ENCODE peak calls at places on chromosomes 7 and 10, in five cellular contexts. T is PC-3, I is pancreas, G is GM06990, D is IMR-90. C is an unnamed sample.

GRCh38 chr10:7932301-7933036 is 114.2 kb downstream of the TAF3 start:
- DNase-seq in T (no peak), I (no peak), G (no peak), D (no peak), C (no peak)

GRCh38 chr7:134782121-134782623 is 2.7 kb downstream of the CALD1 start:
- DNase-seq in T (no peak), I (no peak), G (peak), D (peak), C (peak)

GRCh38 chr10:128883126-128884060 is 583.6 kb upstream of the MGMT start:
- DNase-seq in T (no peak), I (no peak), G (no peak), D (no peak), C (no peak)

GRCh38 chr7:99741438-99741795 is 6.4 kb upstream of the CYP3A7 start:
- DNase-seq in T (no peak), I (no peak), G (no peak), D (no peak), C (no peak)

GRCh38 chr7:152882576-152883310 is 123.2 kb downstream of the ACTR3B start:
- DNase-seq in T (no peak), I (no peak), G (no peak), D (no peak), C (no peak)

GRCh38 chr7:101453617-101454016 is 90.9 kb downstream of the COL26A1 start:
- DNase-seq in T (no peak), I (no peak), G (no peak), D (no peak), C (no peak)

GRCh38 chr7:103593691-103594090 is 147.7 kb upstream of the SLC26A5 start:
- DNase-seq in T (peak), I (no peak), G (no peak), D (peak), C (peak)

GRCh38 chr7:130421685-130422084 is 19.1 kb downstream of the CEP41 start:
- DNase-seq in T (no peak), I (no peak), G (no peak), D (peak), C (peak)

GRCh38 chr7:17521437-17521836 is 223.0 kb downstream of the AHR start:
- DNase-seq in T (peak), I (no peak), G (no peak), D (peak), C (peak)

GRCh38 chr7:33832326-33832725 is 73.0 kb upstream of the BMPER start:
- DNase-seq in T (no peak), I (no peak), G (no peak), D (no peak), C (no peak)

GRCh38 chr10:131820626-131821025 is 80.2 kb upstream of the PPP2R2D start:
- DNase-seq in T (no peak), I (no peak), G (no peak), D (no peak), C (no peak)

GRCh38 chr7:138212314-138212713 is 136.1 kb downstream of the AKR1D1 start:
- DNase-seq in T (no peak), I (peak), G (no peak), D (no peak), C (no peak)

GRCh38 chr7:135195968-135196629 is 15.2 kb downstream of the WDR91 start:
- DNase-seq in T (no peak), I (peak), G (no peak), D (no peak), C (no peak)

GRCh38 chr7:112649560-112649959 is 140.6 kb downstream of the TMEM168 start:
- DNase-seq in T (peak), I (no peak), G (no peak), D (no peak), C (no peak)

GRCh38 chr7:148507741-148508285 is 82.8 kb upstream of the C7orf33 start:
- DNase-seq in T (no peak), I (no peak), G (no peak), D (no peak), C (no peak)

GRCh38 chr7:117975436-117975835 is 102.2 kb upstream of the CTTNBP2 start:
- DNase-seq in T (no peak), I (no peak), G (no peak), D (no peak), C (no peak)

GRCh38 chr10:124624875-124625274 is 119.3 kb downstream of the FAM53B start:
- DNase-seq in T (no peak), I (no peak), G (no peak), D (no peak), C (no peak)

GRCh38 chr7:35828817-35829216 is 28.0 kb downstream of the SEPTIN7 start:
- DNase-seq in T (no peak), I (no peak), G (no peak), D (no peak), C (no peak)

GRCh38 chr10:24396396-24396795 is 187.5 kb downstream of the KIAA1217 start:
- DNase-seq in T (peak), I (no peak), G (no peak), D (no peak), C (no peak)

GRCh38 chr10:83692196-83692595 is 447.1 kb upstream of the GHITM start:
- DNase-seq in T (peak), I (no peak), G (no peak), D (no peak), C (no peak)

GRCh38 chr7:130141161-130141857 is 63.9 kb downstream of the TMEM209 start:
- DNase-seq in T (no peak), I (peak), G (no peak), D (peak), C (peak)

GRCh38 chr7:66859794-66860645 is 61.0 kb upstream of the TMEM248 start:
- DNase-seq in T (no peak), I (no peak), G (no peak), D (peak), C (no peak)

GRCh38 chr7:50164552-50165220 is 71.6 kb upstream of the ZPBP start:
- DNase-seq in T (no peak), I (no peak), G (no peak), D (no peak), C (no peak)

GRCh38 chr7:146172112-146172511 is 55.5 kb downstream of the CNTNAP2 start:
- DNase-seq in T (peak), I (no peak), G (no peak), D (no peak), C (no peak)

GRCh38 chr10:71216751-71217265 is 4.4 kb downstream of the UNC5B start:
- DNase-seq in T (no peak), I (no peak), G (no peak), D (no peak), C (peak)

GRCh38 chr10:55628260-55628701 is 732.8 kb downstream of the ZWINT start:
- DNase-seq in T (no peak), I (no peak), G (no peak), D (no peak), C (peak)

GRCh38 chr10:106551501-106551900 is 613.0 kb downstream of the SORCS1 start:
- DNase-seq in T (no peak), I (no peak), G (no peak), D (no peak), C (no peak)

GRCh38 chr7:11193131-11193867 is 219.6 kb downstream of the PHF14 start:
- DNase-seq in T (peak), I (peak), G (no peak), D (no peak), C (peak)

GRCh38 chr7:27096756-27097514 is 1.1 kb upstream of the HOXA1 start:
- DNase-seq in T (peak), I (no peak), G (no peak), D (peak), C (peak)

GRCh38 chr10:76282122-76283030 is 851.0 kb downstream of the LRMDA start:
- DNase-seq in T (no peak), I (peak), G (no peak), D (peak), C (peak)

GRCh38 chr10:14163374-14164125 is 167.2 kb downstream of the FRMD4A start:
- DNase-seq in T (peak), I (no peak), G (no peak), D (no peak), C (no peak)

GRCh38 chr7:48748081-48748833 is 176.1 kb upstream of the CDC14C start:
- DNase-seq in T (no peak), I (no peak), G (no peak), D (no peak), C (no peak)

GRCh38 chr7:127683776-127684681 is 32.0 kb downstream of the SND1 start:
- DNase-seq in T (no peak), I (no peak), G (no peak), D (no peak), C (peak)

GRCh38 chr10:4947635-4948596 is 15.3 kb upstream of the AKR1C1 start:
- DNase-seq in T (peak), I (peak), G (no peak), D (peak), C (peak)

GRCh38 chr10:3433988-3434387 is 261.4 kb upstream of the PITRM1 start:
- DNase-seq in T (no peak), I (no peak), G (no peak), D (no peak), C (no peak)

GRCh38 chr10:79930267-79930666 is 18.6 kb downstream of the SFTPD start:
- DNase-seq in T (no peak), I (no peak), G (no peak), D (no peak), C (no peak)

GRCh38 chr10:79927111-79927828 is 21.6 kb downstream of the SFTPD start:
- DNase-seq in T (no peak), I (peak), G (no peak), D (no peak), C (no peak)

GRCh38 chr10:79928028-79928583 is 20.8 kb downstream of the SFTPD start:
- DNase-seq in T (no peak), I (no peak), G (no peak), D (no peak), C (no peak)

GRCh38 chr10:79930751-79931150 is 18.2 kb downstream of the SFTPD start:
- DNase-seq in T (no peak), I (no peak), G (no peak), D (no peak), C (no peak)

DNA sequence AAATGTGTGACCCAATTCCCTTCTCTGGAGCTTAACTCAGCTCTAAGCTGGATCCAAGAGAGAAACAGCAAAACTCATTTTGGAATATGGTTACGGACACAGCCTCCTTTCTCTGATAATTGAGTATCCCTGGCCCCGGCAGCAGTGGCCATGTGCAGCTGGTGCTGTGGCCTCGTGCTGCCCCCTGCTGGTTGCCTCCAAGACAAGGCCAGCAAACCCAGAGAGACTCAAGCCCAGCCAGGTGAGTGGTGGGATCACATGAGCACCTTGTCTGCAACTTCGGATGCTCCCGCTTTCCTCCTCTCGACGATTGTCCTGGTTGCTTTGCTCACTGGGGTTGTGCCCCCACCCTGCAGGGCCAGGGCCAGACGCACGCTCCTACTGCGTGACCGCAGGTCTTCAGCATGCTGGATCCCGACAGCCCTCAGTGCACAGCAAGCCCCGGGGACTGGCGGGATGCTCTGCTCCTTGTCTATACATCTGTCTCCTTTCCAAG is 19.4 kb downstream of the SFTPD start:
- DNase-seq in T (peak), I (peak), G (peak), D (peak), C (peak)
- TF ChIP-seq CTCF in T (peak), I (peak), G (peak), D (peak), C (peak)

GRCh38 chr7:116717137-116717536 is 45.1 kb downstream of the MET start:
- DNase-seq in T (no peak), I (no peak), G (no peak), D (no peak), C (no peak)
- H3K4me3 ChIP-seq in T (no peak), I (no peak), G (no peak), D (no peak), C (no peak)

GRCh38 chr7:4566714-4567113 is 115.4 kb upstream of the FOXK1 start:
- DNase-seq in T (no peak), I (no peak), G (no peak), D (no peak), C (no peak)

GRCh38 chr7:4556868-4557620 is 125.1 kb upstream of the FOXK1 start:
- DNase-seq in T (no peak), I (no peak), G (no peak), D (peak), C (no peak)

DNA sequence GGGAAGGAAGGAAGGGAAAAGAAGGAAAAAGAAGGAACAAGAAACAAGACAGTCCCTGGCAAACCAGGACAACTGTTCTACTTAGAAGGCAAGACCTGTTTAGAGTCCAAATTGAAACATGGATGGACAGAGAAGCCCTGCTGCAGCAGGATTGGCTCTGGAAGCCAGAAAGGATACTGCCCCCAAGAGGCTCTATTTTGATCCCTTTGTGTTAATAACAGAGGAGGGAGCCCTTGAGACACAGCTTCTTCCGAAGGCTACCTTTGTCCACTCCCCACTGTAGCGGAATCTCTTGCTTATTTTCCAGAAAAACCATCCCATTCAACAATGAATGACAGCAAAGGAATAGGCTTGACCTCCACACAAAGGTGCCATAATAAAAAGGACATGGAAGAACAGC is 120.3 kb upstream of the FOXK1 start:
- DNase-seq in T (no peak), I (no peak), G (no peak), D (no peak), C (no peak)
- TF ChIP-seq CTCF in T (peak), I (no peak), G (no peak), D (no peak), C (no peak)

DNA sequence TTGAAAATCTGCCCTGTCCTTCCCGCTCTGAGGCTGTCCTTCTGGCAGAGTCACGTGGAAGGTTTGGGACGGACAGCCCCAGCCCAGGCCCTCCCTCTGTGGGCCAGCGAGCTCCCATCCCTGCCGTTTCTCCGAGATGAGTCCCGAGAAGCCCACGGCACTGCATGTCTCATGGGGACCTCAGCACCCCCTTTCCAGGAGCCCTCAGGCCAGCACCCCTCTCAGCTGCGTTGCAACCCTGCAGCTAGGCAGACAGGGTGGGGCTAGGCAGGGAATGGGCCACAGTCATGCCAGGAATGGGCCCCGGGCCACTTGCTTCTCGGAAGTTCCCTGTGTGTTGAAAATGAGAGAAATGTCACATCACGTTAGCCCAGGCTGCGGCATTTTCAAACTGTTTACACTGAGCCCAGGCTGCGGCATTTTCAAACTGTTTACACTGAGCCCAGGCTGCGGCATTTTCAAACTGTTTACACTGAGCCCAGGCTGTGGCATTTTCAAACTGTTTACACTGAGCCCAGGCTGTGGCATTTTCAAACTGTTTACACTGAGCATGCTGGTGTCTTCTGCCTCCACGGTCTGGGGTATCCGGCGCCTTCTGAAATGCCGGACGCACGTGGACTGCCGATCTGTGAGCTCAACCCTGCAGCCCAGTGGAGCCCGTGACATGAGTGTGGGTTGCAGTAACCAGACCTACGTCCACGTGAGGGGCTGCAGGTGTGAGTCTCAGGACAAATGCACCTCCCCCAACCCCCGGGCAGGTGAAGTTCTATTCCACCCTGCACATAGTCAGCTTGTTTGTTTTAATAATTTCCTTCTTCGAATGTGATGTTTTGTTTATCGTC is 42.6 kb downstream of the FAM20C start:
- DNase-seq in T (peak), I (no peak), G (no peak), D (peak), C (no peak)
- H3K4me3 ChIP-seq in T (no peak), I (no peak), G (no peak), D (no peak), C (no peak)

GRCh38 chr10:94780844-94781243 is 18.4 kb downstream of the CYP2C19 start:
- DNase-seq in T (no peak), I (no peak), G (no peak), D (no peak), C (no peak)
- TF ChIP-seq CTCF in T (no peak), I (no peak), G (no peak), D (no peak), C (no peak)

GRCh38 chr7:132577206-132578049 is 1.2 kb upstream of the PLXNA4 start:
- DNase-seq in T (peak), I (peak), G (no peak), D (peak), C (peak)

GRCh38 chr7:132576723-132577089 is 436 bp upstream of the PLXNA4 start:
- DNase-seq in T (no peak), I (no peak), G (no peak), D (no peak), C (no peak)

GRCh38 chr7:132575987-132576722 is at the start of gene PLXNA4:
- DNase-seq in T (peak), I (no peak), G (no peak), D (no peak), C (no peak)

GRCh38 chr7:132574281-132574680 is 2.0 kb downstream of the PLXNA4 start:
- DNase-seq in T (no peak), I (no peak), G (no peak), D (no peak), C (no peak)

GRCh38 chr7:132575336-132575986 is 809 bp downstream of the PLXNA4 start:
- DNase-seq in T (peak), I (no peak), G (no peak), D (peak), C (peak)
- H3K4me3 ChIP-seq in T (peak), I (no peak), G (no peak), D (no peak), C (peak)

GRCh38 chr7:24902276-24902675 is 77.7 kb downstream of the OSBPL3 start:
- DNase-seq in T (no peak), I (no peak), G (no peak), D (peak), C (no peak)
- TF ChIP-seq CTCF in T (no peak), I (no peak), G (no peak), D (no peak), C (no peak)

GRCh38 chr10:103397191-103397825 is 882 bp downstream of the PDCD11 start:
- DNase-seq in T (no peak), I (peak), G (no peak), D (no peak), C (no peak)
- H3K4me3 ChIP-seq in T (peak), I (peak), G (peak), D (peak), C (peak)

GRCh38 chr7:5476001-5476400 is 52.4 kb upstream of the TNRC18 start:
- DNase-seq in T (no peak), I (no peak), G (no peak), D (no peak), C (no peak)

GRCh38 chr7:5470167-5470532 is 46.5 kb upstream of the TNRC18 start:
- DNase-seq in T (no peak), I (no peak), G (no peak), D (no peak), C (no peak)

GRCh38 chr7:5470721-5471311 is 47.2 kb upstream of the TNRC18 start:
- DNase-seq in T (no peak), I (no peak), G (no peak), D (peak), C (no peak)

GRCh38 chr7:5469375-5470166 is 45.9 kb upstream of the TNRC18 start:
- DNase-seq in T (no peak), I (no peak), G (no peak), D (no peak), C (no peak)

GRCh38 chr7:5472432-5473315 is 49.0 kb upstream of the TNRC18 start:
- DNase-seq in T (no peak), I (no peak), G (no peak), D (no peak), C (no peak)
- TF ChIP-seq CTCF in T (no peak), I (no peak), G (no peak), D (no peak), C (no peak)

C was measured in astrocyte of the spinal cord.